ENCODE peak calls at places on chromosomes 6 and 20, in four cellular contexts. One of them, this sample, is unnamed.

GRCh38 chr6:128327890-128328289 is 192.5 kb downstream of the PTPRK start:
- DNase-seq in HepG2: peak; percentile 37
- DNase-seq in K562: no peak
- DNase-seq in GM12878: no peak
- DNase-seq in this sample: no peak

GRCh38 chr6:90483116-90483839 is 103.6 kb downstream of the MAP3K7 start:
- DNase-seq in HepG2: no peak
- DNase-seq in K562: no peak
- DNase-seq in GM12878: no peak
- DNase-seq in this sample: no peak

GRCh38 chr6:101249470-101249869 is 144.0 kb upstream of the GRIK2 start:
- DNase-seq in HepG2: no peak
- DNase-seq in K562: no peak
- DNase-seq in GM12878: no peak
- DNase-seq in this sample: no peak

GRCh38 chr20:43465625-43465943 is 7.9 kb downstream of the SRSF6 start:
- DNase-seq in HepG2: no peak
- DNase-seq in K562: no peak
- DNase-seq in GM12878: no peak
- DNase-seq in this sample: no peak

GRCh38 chr6:18166314-18167007 is 11.2 kb downstream of the KDM1B start:
- DNase-seq in HepG2: no peak
- DNase-seq in K562: no peak
- DNase-seq in GM12878: no peak
- DNase-seq in this sample: no peak

GRCh38 chr20:4154958-4155411 is 139.6 kb upstream of the RNF24 start:
- DNase-seq in HepG2: no peak
- DNase-seq in K562: peak; percentile 42
- DNase-seq in GM12878: no peak
- DNase-seq in this sample: no peak

GRCh38 chr6:40330301-40330721 is 256.9 kb downstream of the LRFN2 start:
- DNase-seq in HepG2: no peak
- DNase-seq in K562: no peak
- DNase-seq in GM12878: no peak
- DNase-seq in this sample: no peak

GRCh38 chr6:11778042-11778441 is 561 bp downstream of the ADTRP start:
- DNase-seq in HepG2: no peak
- DNase-seq in K562: no peak
- DNase-seq in GM12878: no peak
- DNase-seq in this sample: no peak

GRCh38 chr6:41199427-41200246 is 1.3 kb downstream of the TREML2 start:
- DNase-seq in HepG2: no peak
- DNase-seq in K562: peak; percentile 42
- DNase-seq in GM12878: peak; percentile 55
- DNase-seq in this sample: no peak

GRCh38 chr6:41170547-41171160 is 7.7 kb upstream of the TREM2 start:
- DNase-seq in HepG2: no peak
- DNase-seq in K562: no peak
- DNase-seq in GM12878: no peak
- DNase-seq in this sample: no peak

GRCh38 chr6:109720336-109720735 is 29.2 kb downstream of the FIG4 start:
- DNase-seq in HepG2: no peak
- DNase-seq in K562: no peak
- DNase-seq in GM12878: no peak
- DNase-seq in this sample: no peak
- TF ChIP-seq FOXM1 in HepG2: no peak
- TF ChIP-seq FOXM1 in K562: no peak
- TF ChIP-seq FOXM1 in GM12878: no peak
- TF ChIP-seq FOXM1 in this sample: no peak

DNA sequence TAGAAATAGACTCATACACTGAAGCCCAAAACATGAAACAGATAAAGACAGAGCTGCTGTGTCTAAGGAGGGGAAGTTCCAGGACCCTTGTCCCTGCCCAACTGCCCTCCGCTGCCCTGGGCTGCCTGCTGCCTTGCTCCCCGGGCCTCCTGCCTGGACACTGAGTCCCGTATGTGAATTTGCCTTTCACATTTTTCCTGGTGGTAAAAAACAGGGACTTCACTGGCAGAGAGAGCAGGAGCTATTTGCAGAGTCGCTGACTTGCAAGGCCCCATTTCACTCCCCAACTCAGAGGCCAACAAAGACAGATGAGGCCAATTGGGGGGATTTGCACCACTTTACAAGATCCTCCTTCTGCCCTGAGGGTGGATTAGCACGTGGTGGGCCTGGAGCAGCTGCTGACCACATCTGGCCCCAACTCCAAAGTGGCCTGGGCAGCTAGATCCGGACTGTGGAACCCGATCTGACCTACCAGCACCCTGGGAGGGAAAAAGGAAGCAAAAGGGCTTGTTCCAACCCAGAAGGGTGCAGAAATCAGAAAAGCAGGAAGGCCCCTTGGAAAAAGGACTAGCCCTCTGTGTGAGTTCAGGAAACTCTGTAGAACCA is 61.4 kb downstream of the NOL4L start:
- DNase-seq in HepG2: no peak
- DNase-seq in K562: no peak
- DNase-seq in GM12878: no peak
- DNase-seq in this sample: no peak
- TF ChIP-seq SP1 in HepG2: no peak
- TF ChIP-seq SP1 in K562: no peak
- TF ChIP-seq SP1 in GM12878: no peak
- TF ChIP-seq SP1 in this sample: no peak

DNA sequence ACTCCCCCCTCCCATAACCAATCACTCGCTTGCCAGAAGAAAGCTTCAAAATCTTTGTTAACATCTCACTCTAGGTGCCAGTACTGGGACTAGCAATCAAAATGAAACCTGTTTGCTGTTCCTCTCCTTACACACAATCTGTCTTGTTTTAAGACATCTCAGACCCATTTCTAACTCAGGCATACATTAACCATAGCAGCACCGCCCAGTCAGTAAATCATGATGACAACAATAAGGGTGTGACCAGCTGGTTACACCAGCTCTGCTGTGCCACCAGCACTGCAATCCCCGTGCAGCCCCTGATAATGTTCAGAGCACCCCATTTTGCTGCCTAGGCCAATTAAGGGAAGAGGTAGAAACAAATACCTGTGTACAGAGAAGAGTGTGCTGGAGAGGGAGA is 185.2 kb upstream of the TAB2 start:
- DNase-seq in HepG2: no peak
- DNase-seq in K562: peak; percentile 55
- DNase-seq in GM12878: no peak
- DNase-seq in this sample: no peak
- TF ChIP-seq FOXM1 in HepG2: no peak
- TF ChIP-seq FOXM1 in K562: no peak
- TF ChIP-seq FOXM1 in GM12878: no peak
- TF ChIP-seq FOXM1 in this sample: no peak

GRCh38 chr6:22328499-22328898 is 31.7 kb upstream of the PRL start:
- DNase-seq in HepG2: no peak
- DNase-seq in K562: no peak
- DNase-seq in GM12878: no peak
- DNase-seq in this sample: no peak
- TF ChIP-seq SP1 in HepG2: no peak
- TF ChIP-seq SP1 in K562: no peak
- TF ChIP-seq SP1 in GM12878: no peak
- TF ChIP-seq SP1 in this sample: no peak

DNA sequence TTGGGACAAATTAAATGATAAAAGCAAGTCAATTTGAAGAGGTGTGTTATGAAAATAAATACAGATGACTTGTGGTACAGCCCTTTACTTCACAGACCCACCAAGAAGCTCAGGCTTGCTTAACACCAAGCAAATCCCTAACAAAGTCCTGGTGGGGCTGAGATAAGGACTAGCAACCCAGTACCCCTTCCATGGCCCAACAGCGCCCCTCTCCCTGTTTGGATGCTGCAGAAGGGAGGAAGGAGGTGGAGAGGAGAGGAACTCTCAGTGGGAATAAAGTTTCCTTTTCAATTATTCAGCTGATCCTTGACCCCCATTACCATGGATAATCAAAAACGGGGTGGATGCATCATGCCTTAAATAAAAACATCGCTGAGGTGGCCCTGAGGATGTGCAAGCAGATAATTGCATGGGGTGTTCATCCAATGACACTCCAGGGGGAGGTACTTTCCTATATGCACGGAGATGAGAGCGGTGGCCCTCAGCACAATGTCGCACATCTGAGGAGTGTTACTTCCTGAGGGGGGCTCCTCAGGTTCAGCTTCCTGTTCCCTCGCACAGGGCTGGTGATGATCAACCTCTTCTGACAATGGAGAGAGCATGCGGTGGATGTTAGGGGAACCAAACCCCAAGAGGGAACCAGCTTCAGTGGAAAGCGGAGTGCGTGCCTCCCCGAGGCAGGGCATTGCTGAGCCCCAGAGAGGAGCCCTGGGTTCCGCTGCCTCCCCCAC is 4.4 kb upstream of the ZNF831 start:
- DNase-seq in HepG2: no peak
- DNase-seq in K562: no peak
- DNase-seq in GM12878: no peak
- DNase-seq in this sample: no peak
- TF ChIP-seq FOXM1 in HepG2: no peak
- TF ChIP-seq FOXM1 in K562: no peak
- TF ChIP-seq FOXM1 in GM12878: no peak
- TF ChIP-seq FOXM1 in this sample: no peak

GRCh38 chr6:14228571-14228970 is 111.0 kb downstream of the CD83 start:
- DNase-seq in HepG2: no peak
- DNase-seq in K562: no peak
- DNase-seq in GM12878: no peak
- DNase-seq in this sample: no peak
- TF ChIP-seq SP1 in HepG2: no peak
- TF ChIP-seq SP1 in K562: no peak
- TF ChIP-seq SP1 in GM12878: no peak
- TF ChIP-seq SP1 in this sample: no peak

GRCh38 chr6:156919370-156919769 is 142.2 kb downstream of the ARID1B start:
- DNase-seq in HepG2: no peak
- DNase-seq in K562: no peak
- DNase-seq in GM12878: no peak
- DNase-seq in this sample: no peak

GRCh38 chr6:156916108-156916801 is 139.1 kb downstream of the ARID1B start:
- DNase-seq in HepG2: no peak
- DNase-seq in K562: no peak
- DNase-seq in GM12878: no peak
- DNase-seq in this sample: no peak

GRCh38 chr6:156919819-156920379 is 142.7 kb downstream of the ARID1B start:
- DNase-seq in HepG2: no peak
- DNase-seq in K562: no peak
- DNase-seq in GM12878: no peak
- DNase-seq in this sample: no peak

GRCh38 chr6:156918647-156919046 is 141.5 kb downstream of the ARID1B start:
- DNase-seq in HepG2: no peak
- DNase-seq in K562: no peak
- DNase-seq in GM12878: no peak
- DNase-seq in this sample: no peak

GRCh38 chr6:156917213-156917612 is 140.0 kb downstream of the ARID1B start:
- DNase-seq in HepG2: no peak
- DNase-seq in K562: peak; percentile 21
- DNase-seq in GM12878: no peak
- DNase-seq in this sample: no peak
- TF ChIP-seq FOXM1 in HepG2: no peak
- TF ChIP-seq FOXM1 in K562: no peak
- TF ChIP-seq FOXM1 in GM12878: no peak
- TF ChIP-seq FOXM1 in this sample: no peak